ENCODE peak calls at places on chromosomes 12 and 14, in ten cellular contexts. Z is foreskin fibroblast; D is stimulated activated CD4-positive, alpha-beta T cell treated with anti-CD3 and anti-CD28 coated beads, Interleukin-12 subunit alpha, Interleukin-12 subunit beta, amount 100 ng/mL, for 48 hours; F is T-helper 9 cell; R is CD4-positive, alpha-beta T cell; W is activated naive CD4-positive, alpha-beta T cell treated with Interleukin-2 at 50 U/mL for 16 hours; O is activated T-cell treated with anti-CD3 and anti-CD28 coated beads for 24 hours; G is midbrain; B is COR-L47; Q is activated effector memory CD4-positive, alpha-beta T cell treated with anti-CD3 and anti-CD28 coated beads, Interleukin-2, amount 50 U/mL, for 16 hours. Y is an unnamed sample.

GRCh38 chr12:1505576-1505975 is 88.8 kb downstream of the FBXL14 start:
- DNase-seq in G (no peak), Q (peak), Z (no peak), D (no peak), F (no peak), W (no peak), O (no peak), R (no peak), B (no peak), Y (no peak)

GRCh38 chr14:95045836-95046430 is 111.4 kb downstream of the DICER1 start:
- DNase-seq in O (no peak), Z (no peak), D (no peak), W (no peak), R (no peak), G (no peak), Q (peak), F (no peak), B (no peak), Y (no peak)

GRCh38 chr14:93868165-93868564 is 59.0 kb upstream of the FAM181A start:
- DNase-seq in Q (peak), F (no peak), B (no peak), R (no peak), Z (no peak), O (no peak), W (no peak), D (no peak), G (no peak), Y (no peak)

GRCh38 chr12:68538722-68539614 is 71.7 kb upstream of the RAP1B start:
- DNase-seq in G (no peak), W (peak), D (peak), B (no peak), R (peak), Z (no peak), O (peak), Q (peak), F (peak), Y (no peak)

GRCh38 chr14:95237956-95238355 is 80.6 kb upstream of the DICER1 start:
- DNase-seq in D (no peak), W (no peak), O (no peak), Q (no peak), Z (no peak), R (no peak), F (no peak), G (no peak), B (no peak), Y (no peak)

GRCh38 chr12:58249610-58250009 is 308.2 kb downstream of the ATP23 start:
- DNase-seq in W (no peak), Z (no peak), D (no peak), O (no peak), F (no peak), R (no peak), Q (no peak), G (no peak), B (no peak), Y (no peak)

GRCh38 chr12:25436206-25436912 is 116.7 kb downstream of the LMNTD1 start:
- DNase-seq in G (peak), B (no peak), F (no peak), W (no peak), O (peak), Z (peak), R (no peak), Q (no peak), D (no peak), Y (peak)

GRCh38 chr12:118840399-118840798 is 140.9 kb upstream of the SRRM4 start:
- DNase-seq in G (no peak), D (no peak), Z (no peak), F (no peak), R (no peak), O (no peak), W (no peak), B (no peak), Q (no peak), Y (no peak)

GRCh38 chr12:121240484-121241202 is 30.7 kb downstream of the P2RX4 start:
- DNase-seq in D (peak), O (peak), Q (peak), G (no peak), B (no peak), W (peak), F (peak), R (peak), Z (peak), Y (no peak)

GRCh38 chr12:71780207-71780822 is 25.7 kb downstream of the RAB21 start:
- DNase-seq in B (peak), Q (peak), W (peak), R (peak), F (peak), D (peak), O (peak), G (peak), Z (peak), Y (no peak)

GRCh38 chr14:76697246-76697645 is 64.0 kb upstream of the VASH1 start:
- DNase-seq in O (no peak), Q (no peak), F (no peak), B (no peak), Z (no peak), W (no peak), G (no peak), D (no peak), R (no peak), Y (no peak)

GRCh38 chr12:96132819-96133218 is 61.4 kb upstream of the ELK3 start:
- DNase-seq in R (no peak), Z (no peak), O (no peak), B (peak), D (no peak), W (peak), F (no peak), Q (no peak), G (no peak), Y (no peak)

GRCh38 chr14:51860164-51860835 is at the start of gene GNG2:
- DNase-seq in Z (peak), O (peak), G (peak), B (peak), Q (peak), W (peak), R (peak), D (peak), F (peak), Y (no peak)

GRCh38 chr14:96160913-96161310 is 43.7 kb upstream of the BDKRB2 start:
- DNase-seq in W (no peak), F (no peak), B (no peak), D (no peak), O (no peak), G (no peak), Q (peak), Z (no peak), R (no peak), Y (no peak)

GRCh38 chr14:95156153-95156764 is 1.1 kb downstream of the DICER1 start:
- DNase-seq in R (no peak), O (no peak), Q (no peak), W (no peak), G (peak), B (no peak), D (no peak), Z (no peak), F (no peak), Y (no peak)

GRCh38 chr12:30696943-30697342 is 1.3 kb upstream of the IPO8 start:
- DNase-seq in D (no peak), W (no peak), Z (no peak), F (no peak), Q (no peak), R (no peak), O (no peak), B (no peak), G (no peak), Y (no peak)

GRCh38 chr14:92783813-92784431 is 10.2 kb upstream of the GOLGA5 start:
- DNase-seq in G (peak), B (peak), Q (no peak), R (no peak), O (peak), F (no peak), D (no peak), W (no peak), Z (peak), Y (no peak)

GRCh38 chr12:103441437-103442186 is 54.2 kb downstream of the C12orf42 start:
- DNase-seq in B (no peak), W (peak), O (peak), R (peak), F (no peak), G (peak), Z (no peak), Q (peak), D (peak), Y (no peak)

GRCh38 chr14:62179367-62180018 is 417.3 kb downstream of the SNAPC1 start:
- DNase-seq in O (peak), F (no peak), W (no peak), B (peak), G (peak), D (no peak), Z (peak), R (no peak), Q (no peak), Y (peak)

GRCh38 chr12:53063708-53064612 is 14.1 kb downstream of the TNS2 start:
- DNase-seq in F (no peak), D (no peak), R (no peak), Z (peak), B (peak), O (no peak), W (no peak), Q (peak), G (no peak), Y (no peak)

GRCh38 chr12:65113621-65114035 is 7.5 kb downstream of the WIF1 start:
- DNase-seq in B (no peak), R (no peak), D (no peak), W (no peak), Z (peak), Q (no peak), O (no peak), G (no peak), F (no peak), Y (no peak)

GRCh38 chr14:103685276-103686211 is 29.7 kb downstream of the XRCC3 start:
- DNase-seq in G (no peak), R (no peak), Z (no peak), F (no peak), O (no peak), B (no peak), W (no peak), D (no peak), Q (no peak), Y (no peak)

GRCh38 chr14:42550282-42550681 is 943.6 kb downstream of the LRFN5 start:
- DNase-seq in W (no peak), B (no peak), O (no peak), F (no peak), G (no peak), Q (no peak), R (no peak), Z (no peak), D (no peak), Y (no peak)

GRCh38 chr12:90393654-90394053 is 561.3 kb downstream of the CCER1 start:
- DNase-seq in F (no peak), Z (no peak), R (no peak), G (no peak), O (no peak), Q (no peak), W (no peak), B (no peak), D (no peak), Y (no peak)

GRCh38 chr12:106584104-106585064 is 1.6 kb downstream of the RFX4 start:
- DNase-seq in D (no peak), O (no peak), W (no peak), B (no peak), Z (no peak), G (no peak), R (no peak), Q (no peak), F (no peak), Y (no peak)

GRCh38 chr14:33229269-33229924 is 290.7 kb downstream of the NPAS3 start:
- DNase-seq in W (no peak), D (no peak), G (peak), O (no peak), Q (no peak), Z (no peak), B (peak), R (no peak), F (no peak), Y (no peak)

GRCh38 chr14:61121293-61121897 is 140.3 kb downstream of the SLC38A6 start:
- DNase-seq in Z (peak), Q (no peak), F (no peak), W (no peak), B (no peak), R (no peak), D (no peak), G (no peak), O (no peak), Y (no peak)

GRCh38 chr12:93461503-93461902 is 5.8 kb upstream of the MRPL42 start:
- DNase-seq in D (no peak), B (no peak), G (no peak), R (no peak), W (no peak), Z (no peak), O (no peak), Q (no peak), F (no peak), Y (no peak)

GRCh38 chr12:31828057-31828456 is 99.2 kb upstream of the AMN1 start:
- DNase-seq in F (no peak), O (no peak), B (no peak), D (no peak), Q (no peak), G (no peak), R (no peak), W (no peak), Z (no peak), Y (no peak)

GRCh38 chr14:36028218-36028617 is 148.3 kb downstream of the PTCSC3 start:
- DNase-seq in F (no peak), G (no peak), W (no peak), Q (no peak), Z (no peak), O (no peak), D (no peak), R (no peak), B (peak), Y (no peak)

GRCh38 chr14:88463318-88463717 is 77.9 kb downstream of the SPATA7 start:
- DNase-seq in D (no peak), W (no peak), R (no peak), O (no peak), G (no peak), Q (no peak), Z (no peak), F (no peak), B (no peak), Y (no peak)

GRCh38 chr12:47419500-47419899 is 286.3 kb downstream of the RPAP3 start:
- DNase-seq in F (no peak), G (no peak), W (no peak), O (no peak), Q (no peak), R (no peak), D (no peak), Z (no peak), B (no peak), Y (no peak)

GRCh38 chr12:46209914-46210834 is 58.7 kb downstream of the SLC38A1 start:
- DNase-seq in F (peak), D (peak), Z (no peak), B (peak), R (peak), G (no peak), W (peak), O (peak), Q (peak), Y (no peak)

GRCh38 chr12:108304633-108305032 is 34.5 kb downstream of the CMKLR1 start:
- DNase-seq in Q (no peak), Z (no peak), D (no peak), W (no peak), B (no peak), O (no peak), F (no peak), G (no peak), R (no peak), Y (no peak)

Y was measured in retinal pigment epithelial cell.